ENCODE peak calls at places on chromosomes 3 and 15, in eight cellular contexts. M is BE2C, E is heart right ventricle, J is esophagus squamous epithelium, O is thoracic aorta, I is GM12891, K is colonic mucosa, P is foreskin fibroblast. C is an unnamed sample.

GRCh38 chr3:157122116-157122515 is 37.8 kb downstream of the CCNL1 start:
- DNase-seq in P (peak), E (no peak), J (no peak), K (no peak), O (no peak), I (no peak), M (no peak), C (no peak)

GRCh38 chr3:62051506-62051905 is 321.8 kb downstream of the FEZF2 start:
- DNase-seq in I (no peak), P (no peak), O (no peak), M (peak), J (no peak), E (no peak), K (peak), C (no peak)

GRCh38 chr15:88624156-88624970 is 3.2 kb downstream of the AEN start:
- DNase-seq in P (no peak), O (no peak), J (no peak), E (peak), K (no peak), M (no peak), I (no peak), C (peak)

GRCh38 chr3:184005981-184006507 is 11.6 kb downstream of the ABCC5 start:
- DNase-seq in P (no peak), K (peak), I (peak), O (no peak), J (no peak), M (peak), E (peak), C (peak)

GRCh38 chr3:127732303-127732702 is 59.6 kb downstream of the ABTB1 start:
- DNase-seq in E (no peak), I (no peak), M (no peak), O (no peak), K (no peak), J (no peak), P (no peak), C (no peak)

GRCh38 chr3:138774529-138775253 is 60.0 kb downstream of the PIK3CB start:
- DNase-seq in E (peak), M (peak), O (peak), K (peak), J (peak), I (no peak), P (peak), C (no peak)

GRCh38 chr3:195774917-195775316 is 36.8 kb downstream of the MUC4 start:
- DNase-seq in K (peak), I (no peak), O (no peak), J (no peak), M (peak), P (peak), E (peak), C (no peak)

GRCh38 chr3:151400341-151400740 is 15.8 kb upstream of the P2RY12 start:
- DNase-seq in M (no peak), I (no peak), P (no peak), K (no peak), O (no peak), E (no peak), J (no peak), C (no peak)

GRCh38 chr3:171432548-171432947 is 27.7 kb downstream of the TNIK start:
- DNase-seq in J (no peak), O (no peak), M (no peak), K (no peak), P (no peak), E (no peak), I (no peak), C (no peak)

C was measured in GM13977.